ENCODE peak calls at places on chromosomes 2 and 18, in six cellular contexts. Q, E, M, N, Z and O are unnamed samples.

GRCh38 chr18:77162580-77162979 is 30.0 kb upstream of the MBP start:
- DNase-seq in Q (no peak), E (no peak), M (no peak), N (no peak), Z (peak; percentile 41), O (no peak)

GRCh38 chr2:175468699-175469098 is 287.2 kb upstream of the ATP5MC3 start:
- DNase-seq in Q (no peak), E (no peak), M (no peak), N (no peak), Z (no peak), O (no peak)

GRCh38 chr2:128306081-128306930 is 12.4 kb downstream of the HS6ST1 start:
- DNase-seq in Q (peak; percentile 86), E (peak; percentile 59), M (no peak), N (peak; percentile 84), Z (peak; percentile 98), O (peak; percentile 56)

GRCh38 chr18:6994719-6995430 is 122.7 kb downstream of the LAMA1 start:
- DNase-seq in Q (peak; percentile 1), E (peak; percentile 11), M (no peak), N (peak; percentile 13), Z (peak; percentile 1), O (no peak)

GRCh38 chr2:3114406-3115185 is 263.0 kb downstream of the EIPR1 start:
- DNase-seq in Q (no peak), E (no peak), M (no peak), N (no peak), Z (no peak), O (no peak)

GRCh38 chr2:197130318-197130717 is 180.3 kb downstream of the ANKRD44 start:
- DNase-seq in Q (no peak), E (no peak), M (no peak), N (no peak), Z (no peak), O (no peak)

GRCh38 chr2:219396863-219397457 is 9.2 kb upstream of the DNPEP start:
- DNase-seq in Q (no peak), E (no peak), M (no peak), N (no peak), Z (no peak), O (no peak)

GRCh38 chr18:13247506-13247905 is 28.9 kb downstream of the LDLRAD4 start:
- DNase-seq in Q (no peak), E (no peak), M (no peak), N (no peak), Z (no peak), O (no peak)

GRCh38 chr18:9109523-9109922 is 7.0 kb downstream of the NDUFV2 start:
- DNase-seq in Q (peak; percentile 46), E (no peak), M (no peak), N (no peak), Z (peak; percentile 68), O (no peak)